ENCODE peak calls at places on chromosomes 6 and 20, in four cellular contexts. J, Z, B and H are unnamed samples.

GRCh38 chr6:21241231-21242130 is 352.1 kb upstream of the SOX4 start:
- DNase-seq in J (peak; percentile 34), Z (no peak), B (no peak), H (no peak)

GRCh38 chr20:33211817-33212424 is 5.2 kb upstream of the BPIFA3 start:
- DNase-seq in J (peak; percentile 91), Z (peak; percentile 33), B (no peak), H (peak; percentile 53)

GRCh38 chr20:48294942-48295341 is 509.7 kb upstream of the SULF2 start:
- DNase-seq in J (peak; percentile 67), Z (no peak), B (no peak), H (peak; percentile 12)

GRCh38 chr6:15907914-15908518 is 220.9 kb upstream of the MYLIP start:
- DNase-seq in J (peak; percentile 37), Z (no peak), B (no peak), H (no peak)

GRCh38 chr6:1766663-1767062 is 156.9 kb downstream of the FOXC1 start:
- DNase-seq in J (no peak), Z (peak; percentile 29), B (no peak), H (peak; percentile 53)

GRCh38 chr6:32244946-32245398 is 21.1 kb upstream of the NOTCH4 start:
- DNase-seq in J (peak; percentile 76), Z (peak; percentile 63), B (peak; percentile 96), H (peak; percentile 82)

GRCh38 chr6:7617954-7618764 is 28.2 kb downstream of the SNRNP48 start:
- DNase-seq in J (peak; percentile 10), Z (peak; percentile 32), B (peak; percentile 80), H (peak; percentile 94)

GRCh38 chr6:55388161-55388560 is 60.9 kb downstream of the GFRAL start:
- DNase-seq in J (no peak), Z (peak; percentile 88), B (no peak), H (peak; percentile 65)

GRCh38 chr6:149965191-149966020 is 1.7 kb downstream of the ULBP1 start:
- DNase-seq in J (peak; percentile 46), Z (no peak), B (peak; percentile 75), H (no peak)

GRCh38 chr6:4069199-4069598 is 9.7 kb downstream of the FAM217A start:
- DNase-seq in J (no peak), Z (no peak), B (no peak), H (no peak)

GRCh38 chr6:54992789-54993188 is 146.2 kb downstream of the FAM83B start:
- DNase-seq in J (peak; percentile 64), Z (peak; percentile 4), B (no peak), H (peak; percentile 14)

GRCh38 chr6:147958683-147959082 is 384.0 kb upstream of the SASH1 start:
- DNase-seq in J (no peak), Z (no peak), B (no peak), H (no peak)

GRCh38 chr6:11605507-11605905 is 68.0 kb downstream of the TMEM170B start:
- DNase-seq in J (no peak), Z (no peak), B (no peak), H (no peak)

GRCh38 chr20:61701401-61701800 is 364.3 kb downstream of the TAF4 start:
- DNase-seq in J (no peak), Z (no peak), B (peak; percentile 68), H (no peak)

GRCh38 chr6:31834367-31834703 is 6.8 kb downstream of the HSPA1B start:
- DNase-seq in J (peak; percentile 92), Z (peak; percentile 84), B (peak; percentile 97), H (peak; percentile 95)

GRCh38 chr6:138468320-138469015 is 30.8 kb downstream of the NHSL1 start:
- DNase-seq in J (no peak), Z (peak; percentile 73), B (no peak), H (peak; percentile 66)

GRCh38 chr6:141539617-141540016 is 593.1 kb upstream of the GJE1 start:
- DNase-seq in J (no peak), Z (peak; percentile 49), B (no peak), H (no peak)

GRCh38 chr20:58987790-58988564 is 6.9 kb downstream of the NELFCD start:
- DNase-seq in J (no peak), Z (no peak), B (no peak), H (no peak)

GRCh38 chr20:58986968-58987517 is 6.0 kb downstream of the NELFCD start:
- DNase-seq in J (no peak), Z (no peak), B (no peak), H (no peak)

GRCh38 chr20:58985656-58986055 is 4.6 kb downstream of the NELFCD start:
- DNase-seq in J (no peak), Z (no peak), B (no peak), H (peak; percentile 65)

GRCh38 chr20:58984691-58985090 is 3.6 kb downstream of the NELFCD start:
- DNase-seq in J (no peak), Z (no peak), B (no peak), H (no peak)

DNA sequence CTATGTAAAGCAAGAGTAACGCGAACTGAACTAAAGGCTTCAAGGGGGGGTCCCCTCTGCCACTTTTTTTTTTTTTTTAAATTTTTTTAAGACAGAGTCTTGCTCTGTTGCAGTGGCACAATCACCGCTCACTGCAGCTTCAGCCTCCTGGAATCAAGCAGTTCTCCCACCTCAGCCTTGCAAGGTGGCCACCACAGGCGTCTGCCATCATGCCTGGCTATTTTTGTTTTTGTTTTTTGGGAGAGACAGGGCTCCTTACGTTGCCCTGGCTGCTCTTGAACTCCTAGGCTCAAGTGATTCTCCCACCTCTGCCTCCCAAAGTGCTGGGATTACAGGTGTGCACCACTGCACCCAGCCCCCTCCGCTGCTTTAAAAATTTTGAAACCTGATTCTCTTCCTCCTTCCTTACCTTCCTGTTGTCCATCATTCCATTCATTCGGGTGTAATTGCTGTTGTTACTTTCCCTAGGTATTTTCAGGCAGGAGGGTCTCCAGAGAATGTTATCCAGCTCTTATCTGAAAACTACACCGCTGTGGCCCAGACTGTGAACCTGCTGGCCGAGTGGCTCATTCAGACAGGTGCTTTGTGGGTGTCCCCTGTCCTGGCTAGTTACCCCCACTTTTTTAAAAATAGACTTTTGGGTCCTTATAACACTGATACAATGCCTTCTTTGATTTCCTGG is 5.4 kb downstream of the NELFCD start:
- DNase-seq in J (no peak), Z (no peak), B (no peak), H (no peak)
- H3K4me2 ChIP-seq in J (no peak overlapping the region), Z (no peak overlapping the region), B (no peak overlapping the region), H (no peak overlapping the region)

GRCh38 chr6:136445063-136445462 is 105.2 kb downstream of the MAP7 start:
- DNase-seq in J (no peak), Z (no peak), B (no peak), H (no peak)
- H3K4me2 ChIP-seq in J (no peak overlapping the region), Z (no peak overlapping the region), B (no peak overlapping the region), H (no peak overlapping the region)

DNA sequence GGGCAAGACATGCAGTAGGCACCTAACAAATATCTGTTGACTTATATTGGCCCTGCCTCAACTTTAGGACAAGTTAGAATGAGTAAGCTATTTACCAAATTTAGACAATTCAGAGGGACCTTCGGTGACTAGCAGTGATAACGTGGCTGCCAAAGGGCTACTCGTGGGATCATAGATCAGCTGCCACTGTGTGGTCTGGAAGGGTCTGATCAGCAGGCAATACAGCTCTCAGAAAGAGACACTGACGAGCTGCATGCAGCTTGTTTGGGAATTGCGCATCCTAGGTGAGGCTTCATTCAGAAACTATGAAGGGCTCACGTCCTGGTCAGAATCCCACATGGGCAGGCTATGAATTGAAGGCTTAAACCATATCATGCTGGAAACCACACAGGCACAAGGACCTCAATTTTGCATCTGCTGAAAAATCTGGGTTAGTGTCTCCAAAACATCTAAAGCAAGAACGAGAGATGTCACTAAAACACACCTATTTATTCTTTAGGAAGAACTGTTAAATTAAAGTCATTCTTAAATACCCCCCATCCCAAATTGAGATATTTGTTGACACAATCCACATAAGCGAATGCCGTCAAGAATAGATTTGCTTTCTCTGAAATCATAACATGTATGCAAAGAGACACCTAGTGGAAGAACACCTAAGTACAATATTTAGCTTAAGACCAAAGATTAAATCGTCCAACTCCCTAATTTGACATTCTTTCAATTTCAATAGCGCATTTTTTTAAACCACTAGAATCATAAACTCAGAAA is 79.6 kb downstream of the IPCEF1 start:
- DNase-seq in J (peak; percentile 14), Z (peak; percentile 50), B (peak; percentile 64), H (peak; percentile 61)
- H3K4me2 ChIP-seq in J (no peak overlapping the region), Z (peak overlapping the region; percentile 8), B (peak overlapping the region; percentile 87), H (no peak overlapping the region)

GRCh38 chr20:32036716-32037355 is 15.2 kb upstream of the HCK start:
- DNase-seq in J (no peak), Z (peak; percentile 47), B (peak; percentile 42), H (peak; percentile 58)

GRCh38 chr20:32035398-32035852 is 16.6 kb upstream of the HCK start:
- DNase-seq in J (no peak), Z (no peak), B (no peak), H (no peak)

GRCh38 chr20:32036252-32036651 is 15.8 kb upstream of the HCK start:
- DNase-seq in J (no peak), Z (no peak), B (peak; percentile 22), H (no peak)

GRCh38 chr20:32037929-32038328 is 14.1 kb upstream of the HCK start:
- DNase-seq in J (no peak), Z (peak; percentile 59), B (no peak), H (peak; percentile 62)

DNA sequence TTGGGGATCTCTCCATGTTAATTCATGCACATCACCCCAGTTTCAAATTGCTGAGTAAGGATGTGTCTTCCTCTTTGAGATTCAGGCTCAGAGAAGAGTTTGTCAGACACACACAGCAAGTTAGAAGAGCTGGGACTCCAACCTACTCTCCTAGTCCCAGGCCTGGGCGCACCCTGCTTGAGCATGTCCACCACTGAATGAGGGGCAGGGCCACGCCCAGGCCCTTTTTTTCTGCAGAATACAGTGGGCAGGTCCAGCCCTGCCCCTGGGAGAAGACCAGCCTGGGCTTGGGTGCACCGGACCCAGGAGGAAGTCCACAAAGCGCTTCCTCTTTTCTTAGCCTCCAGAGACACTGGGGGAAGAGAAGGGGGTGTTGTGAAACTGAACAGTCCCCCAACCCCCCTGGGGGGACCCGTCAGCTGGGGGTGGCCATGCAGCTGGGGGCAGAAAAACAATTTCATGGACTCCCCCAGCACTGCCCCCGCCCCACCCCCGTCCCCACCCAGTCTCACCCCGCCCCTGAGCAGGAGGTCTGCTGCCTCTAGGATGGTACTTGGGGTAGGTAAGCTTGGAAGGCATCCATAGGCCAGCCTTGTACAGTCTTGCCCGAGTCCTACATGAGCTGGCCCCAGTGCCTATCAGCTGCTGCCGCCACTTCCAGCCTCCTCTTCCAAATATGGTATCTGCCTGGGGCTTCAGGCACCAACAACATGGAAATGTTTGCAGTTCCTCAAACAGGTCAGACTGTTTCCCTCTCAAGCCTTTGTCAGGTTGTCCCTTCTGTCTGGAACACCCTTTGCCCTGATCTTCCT is 11.7 kb upstream of the HCK start:
- DNase-seq in J (no peak), Z (no peak), B (peak; percentile 26), H (no peak)
- H3K4me2 ChIP-seq in J (no peak overlapping the region), Z (no peak overlapping the region), B (no peak overlapping the region), H (no peak overlapping the region)

GRCh38 chr6:156775717-156776116 is 1.5 kb upstream of the ARID1B start:
- DNase-seq in J (no peak), Z (no peak), B (no peak), H (peak; percentile 40)
- H3K4me2 ChIP-seq in J (no peak overlapping the region), Z (peak overlapping the region; percentile 30), B (peak overlapping the region; percentile 97), H (peak overlapping the region; percentile 95)

GRCh38 chr6:155084431-155085123 is 89.5 kb downstream of the TIAM2 start:
- DNase-seq in J (no peak), Z (peak; percentile 25), B (no peak), H (peak; percentile 10)
- H3K4me2 ChIP-seq in J (no peak overlapping the region), Z (no peak overlapping the region), B (peak overlapping the region; percentile 49), H (no peak overlapping the region)

DNA sequence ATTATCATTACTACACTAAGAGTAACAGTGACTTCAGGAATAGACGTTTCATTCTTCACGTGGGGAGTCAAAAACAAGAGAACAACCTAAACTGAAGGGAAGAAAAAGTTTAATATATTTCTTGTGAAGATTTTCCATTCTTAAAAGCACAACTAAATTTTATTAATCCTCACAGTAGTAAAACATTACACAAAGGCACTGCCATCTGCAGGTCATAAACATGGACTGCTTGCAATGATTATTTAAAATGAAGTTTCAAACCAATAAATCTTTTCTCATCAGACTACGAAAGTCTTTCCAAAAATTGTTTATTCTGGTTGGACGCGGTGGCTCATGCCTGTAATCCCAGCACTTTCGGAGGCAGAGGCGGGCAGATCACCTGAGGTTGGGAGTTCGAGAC is 2.6 kb downstream of the NCOA5 start:
- DNase-seq in J (no peak), Z (peak; percentile 42), B (no peak), H (peak; percentile 58)
- H3K4me2 ChIP-seq in J (no peak overlapping the region), Z (no peak overlapping the region), B (no peak overlapping the region), H (no peak overlapping the region)